ENCODE peak calls at places on chromosomes 11 and 22, in four cellular contexts. O, C, L and V are unnamed samples. For H3K4me1 and H3K9me3, the result is how much of the 10 kb centered on the place peaks cover.

GRCh38 chr11:132838621-132839020 is 693.7 kb downstream of the OPCML start:
- DNase-seq in O (no peak), C (peak), L (no peak), V (no peak)

GRCh38 chr11:72989727-72990126 is 152.4 kb downstream of the FCHSD2 start:
- DNase-seq in O (no peak), C (no peak), L (no peak), V (no peak)

GRCh38 chr11:65262381-65262680 is 569 bp downstream of the POLA2 start:
- DNase-seq in O (no peak), C (no peak), L (peak), V (no peak)

GRCh38 chr11:93123351-93123898 is 74.4 kb downstream of the SLC36A4 start:
- DNase-seq in O (peak), C (peak), L (peak), V (no peak)

GRCh38 chr11:1705121-1706052 is 8.4 kb downstream of the KRTAP5-6 start:
- DNase-seq in O (no peak), C (peak), L (no peak), V (no peak)

GRCh38 chr11:128039140-128040021 is 548.0 kb downstream of the ETS1 start:
- DNase-seq in O (peak), C (peak), L (no peak), V (peak)

GRCh38 chr22:30325724-30326703 is 727 bp downstream of the TBC1D10A start:
- DNase-seq in O (peak), C (no peak), L (peak), V (peak)

GRCh38 chr11:74739546-74740270 is 8.5 kb upstream of the CHRDL2 start:
- DNase-seq in O (no peak), C (peak), L (peak), V (peak)

GRCh38 chr22:23670378-23671295 is 20.2 kb upstream of the RGL4 start:
- DNase-seq in O (no peak), C (no peak), L (no peak), V (no peak)

GRCh38 chr11:44149651-44150050 is 54.2 kb downstream of the EXT2 start:
- DNase-seq in O (no peak), C (peak), L (no peak), V (no peak)

GRCh38 chr11:13118194-13118593 is 109.1 kb downstream of the RASSF10 start:
- DNase-seq in O (no peak), C (peak), L (no peak), V (no peak)

GRCh38 chr11:85941380-85941973 is 86.3 kb downstream of the CCDC83 start:
- DNase-seq in O (no peak), C (peak), L (peak), V (no peak)

GRCh38 chr11:120335596-120335927 is 651 bp upstream of the ARHGEF12 start:
- DNase-seq in O (no peak), C (no peak), L (no peak), V (no peak)

DNA sequence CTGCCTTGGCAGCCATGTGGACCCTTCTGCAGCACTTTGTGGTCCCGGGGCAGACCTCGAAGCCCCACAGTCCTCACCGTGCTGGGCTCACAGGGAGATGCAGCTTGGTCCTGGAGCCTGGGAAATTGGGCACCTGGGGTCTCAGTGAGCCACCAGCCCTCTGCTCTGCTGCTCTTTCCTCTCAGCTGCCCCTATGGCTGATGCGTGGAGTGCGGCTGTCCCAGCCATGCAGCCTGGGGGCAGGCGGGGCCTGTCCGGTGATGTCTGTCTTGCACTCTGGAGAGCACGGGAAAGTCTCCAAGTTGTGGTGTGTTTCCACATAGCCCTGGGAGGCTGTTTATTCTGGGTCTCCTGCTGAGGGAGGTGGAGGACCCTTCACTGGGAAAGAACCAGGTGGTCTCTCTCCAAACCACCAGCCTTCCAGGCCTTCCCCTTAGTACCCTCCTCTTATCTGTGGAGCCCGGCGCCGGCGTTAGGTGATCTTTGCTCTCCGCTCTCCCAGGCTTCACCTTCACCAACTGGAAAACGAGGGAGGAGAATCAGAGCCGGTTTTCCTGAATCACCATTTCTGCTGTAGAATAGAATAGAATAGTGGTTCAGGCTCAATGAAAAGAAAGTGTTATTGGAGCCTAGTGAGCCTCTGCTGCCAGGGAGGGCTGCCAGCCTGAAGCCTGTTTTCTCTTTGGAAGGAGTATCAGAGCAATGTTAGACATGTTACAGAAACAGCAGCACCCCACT is 41.2 kb upstream of the GRAMD4 start:
- DNase-seq in O (peak), C (no peak), L (peak), V (no peak)
- H3K4me1 ChIP-seq in O (half or more), C (under half), L (half or more), V (under half)

DNA sequence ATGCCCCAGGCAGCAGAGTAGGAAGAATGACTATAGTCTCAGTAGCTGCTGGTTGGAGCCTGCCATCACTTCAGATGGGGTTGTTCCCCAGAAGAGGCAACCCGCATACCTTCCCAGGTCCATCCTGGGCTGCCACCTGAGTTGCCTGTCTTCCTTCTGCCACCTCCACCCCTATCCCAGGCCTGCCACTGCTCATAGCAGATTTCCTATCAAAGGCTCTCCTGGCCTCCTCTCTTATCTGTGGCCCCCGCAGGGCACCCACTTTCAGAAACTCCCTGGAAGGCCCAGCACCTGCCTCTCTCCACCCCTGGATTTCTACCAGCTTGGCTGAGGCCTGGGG is 648 bp upstream of the NR1H3 start:
- DNase-seq in O (no peak), C (no peak), L (no peak), V (no peak)
- H3K27ac ChIP-seq in O (peak), C (no peak), L (peak), V (peak)

GRCh38 chr11:76777325-76777724 is 5.8 kb upstream of the TSKU start:
- DNase-seq in O (no peak), C (no peak), L (no peak), V (no peak)

GRCh38 chr11:76778874-76779273 is 4.3 kb upstream of the TSKU start:
- DNase-seq in O (peak), C (no peak), L (no peak), V (no peak)

GRCh38 chr11:76781046-76781801 is 1.9 kb upstream of the TSKU start:
- DNase-seq in O (no peak), C (no peak), L (no peak), V (no peak)

GRCh38 chr11:76776472-76776871 is 6.7 kb upstream of the TSKU start:
- DNase-seq in O (no peak), C (no peak), L (no peak), V (no peak)

DNA sequence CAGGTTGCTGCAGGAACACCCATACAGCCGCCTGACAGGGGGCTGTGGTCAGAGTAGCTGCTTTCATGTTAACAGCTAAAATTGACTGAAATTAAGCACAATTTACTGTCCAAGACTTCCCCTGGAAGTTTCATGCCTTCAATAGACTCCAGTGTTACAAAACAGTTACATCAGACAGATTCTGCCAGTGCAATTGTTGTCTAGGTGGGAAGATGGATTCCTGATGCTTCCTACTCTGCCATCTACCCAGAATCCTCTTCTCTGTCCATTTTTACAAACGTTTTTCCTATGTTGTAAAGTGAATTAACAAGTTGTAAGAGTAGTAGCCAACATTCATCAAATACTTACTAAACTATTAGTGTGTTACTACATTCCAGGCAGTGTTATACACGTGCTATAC is 5.2 kb upstream of the TSKU start:
- DNase-seq in O (no peak), C (no peak), L (no peak), V (no peak)
- H3K9me3 ChIP-seq in O (under half), C (under half), L (under half), V (under half)

GRCh38 chr22:29002603-29003002 is 59.0 kb downstream of the C22orf31 start:
- DNase-seq in O (peak), C (no peak), L (no peak), V (no peak)

GRCh38 chr22:29006346-29006745 is 55.3 kb downstream of the C22orf31 start:
- DNase-seq in O (no peak), C (no peak), L (no peak), V (no peak)

GRCh38 chr22:29004647-29005371 is 56.8 kb downstream of the C22orf31 start:
- DNase-seq in O (peak), C (peak), L (peak), V (no peak)

GRCh38 chr22:29003552-29003951 is 58.1 kb downstream of the C22orf31 start:
- DNase-seq in O (no peak), C (no peak), L (no peak), V (no peak)

GRCh38 chr22:29003975-29004646 is 57.5 kb downstream of the C22orf31 start:
- DNase-seq in O (no peak), C (no peak), L (peak), V (no peak)
- H3K4me1 ChIP-seq in O (under half), C (under half), L (half or more), V (under half)

GRCh38 chr11:96215094-96215782 is 127.8 kb downstream of the MAML2 start:
- DNase-seq in O (no peak), C (peak), L (no peak), V (no peak)
- H3K27ac ChIP-seq in O (peak), C (peak), L (peak), V (peak)

DNA sequence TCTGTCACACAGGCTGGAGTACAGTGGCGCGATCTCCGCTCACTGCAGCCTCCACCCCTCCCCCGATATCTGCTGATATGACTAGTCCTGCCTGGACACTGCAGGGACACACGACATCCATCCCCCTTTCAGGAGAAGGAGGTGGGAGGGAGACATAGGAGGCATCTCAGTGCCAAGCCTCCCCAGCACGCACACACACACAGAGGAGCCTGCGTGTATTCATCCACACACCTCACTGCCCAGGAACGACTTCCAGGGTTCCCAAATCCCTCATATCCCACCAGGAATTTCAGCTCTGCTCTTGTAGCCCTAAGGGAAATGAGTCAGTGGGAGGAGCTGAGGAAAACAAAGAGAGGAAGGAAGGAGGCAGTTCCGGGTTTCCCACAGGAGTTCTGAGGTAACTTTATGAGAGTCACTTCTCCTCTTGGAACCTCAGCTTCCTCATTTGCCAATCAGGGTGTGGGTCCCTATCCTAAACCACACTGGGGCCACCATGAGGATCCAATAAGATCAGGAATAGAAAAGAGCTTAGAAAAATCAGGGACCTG is 37.2 kb upstream of the ACER3 start:
- DNase-seq in O (no peak), C (peak), L (no peak), V (no peak)
- H3K9me3 ChIP-seq in O (under half), C (under half), L (under half), V (under half)

GRCh38 chr11:27658535-27659236 is 41.6 kb downstream of the BDNF start:
- DNase-seq in O (no peak), C (no peak), L (no peak), V (no peak)

GRCh38 chr11:27660171-27660570 is 40.1 kb downstream of the BDNF start:
- DNase-seq in O (no peak), C (no peak), L (no peak), V (no peak)

GRCh38 chr11:27653990-27654758 is 46.1 kb downstream of the BDNF start:
- DNase-seq in O (no peak), C (no peak), L (no peak), V (no peak)

GRCh38 chr11:27656320-27656719 is 43.9 kb downstream of the BDNF start:
- DNase-seq in O (no peak), C (no peak), L (no peak), V (no peak)

GRCh38 chr11:27656806-27657483 is 43.3 kb downstream of the BDNF start:
- DNase-seq in O (no peak), C (no peak), L (no peak), V (no peak)
- H3K4me1 ChIP-seq in O (under half), C (under half), L (under half), V (under half)

DNA sequence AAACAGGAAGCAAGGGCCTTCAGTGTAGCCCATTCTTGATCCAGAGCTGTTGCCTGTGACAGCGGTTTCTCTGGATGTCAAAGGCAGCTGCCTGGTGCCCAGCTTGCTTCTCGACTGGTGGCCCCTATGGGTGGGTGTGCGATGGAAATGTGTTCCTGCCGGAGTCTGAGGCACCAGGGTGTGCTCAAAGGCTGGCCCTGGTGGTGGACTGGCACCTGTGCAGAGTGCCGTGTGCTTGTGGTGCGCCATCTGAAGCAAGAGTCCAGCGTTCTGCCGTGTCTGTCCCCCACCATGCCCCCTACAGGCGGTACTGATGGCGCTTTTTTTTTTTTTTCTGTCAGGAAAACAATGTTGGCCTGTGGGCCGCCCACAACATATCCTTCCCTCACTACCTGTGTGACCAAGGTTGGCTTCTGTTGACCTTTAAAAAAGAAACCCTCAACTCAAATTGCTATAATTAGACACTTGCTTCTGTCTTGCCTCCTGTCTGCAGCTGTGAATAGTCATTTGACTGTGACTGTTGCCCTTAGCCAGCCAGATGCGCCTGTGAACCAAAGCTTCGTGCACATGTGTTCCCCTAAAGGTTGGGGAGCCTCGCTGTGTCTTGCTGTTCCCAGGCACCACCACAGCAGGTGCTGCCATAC is 4.7 kb upstream of the RANBP1 start:
- DNase-seq in O (peak), C (peak), L (no peak), V (no peak)
- H3K27ac ChIP-seq in O (no peak), C (no peak), L (peak), V (no peak)